ENCODE peak calls at places on chromosome 7, in five cellular contexts. One of them, this sample, is unnamed.

GRCh38 chr7:132145466-132145865 is 430.8 kb downstream of the PLXNA4 start:
- DNase-seq in activated CD8-positive, alpha-beta memory T cell treated with anti-CD3 and anti-CD28 coated beads, Interleukin-2, amount 10 ng/mL, durations not matched to agents 7 days and 5 days: no peak
- DNase-seq in myocyte: peak
- DNase-seq in effector CD4-positive, alpha-beta T cell: no peak
- DNase-seq in stimulated activated CD8-positive, alpha-beta memory T cell treated with anti-CD3 and anti-CD28 coated beads, Interleukin-4, amount 100 ng/mL, for 4 hours: no peak
- DNase-seq in this sample: no peak

GRCh38 chr7:33043434-33043833 is 19.1 kb downstream of the NT5C3A start:
- DNase-seq in effector CD4-positive, alpha-beta T cell: no peak
- DNase-seq in stimulated activated CD8-positive, alpha-beta memory T cell treated with anti-CD3 and anti-CD28 coated beads, Interleukin-4, amount 100 ng/mL, for 4 hours: no peak
- DNase-seq in activated CD8-positive, alpha-beta memory T cell treated with anti-CD3 and anti-CD28 coated beads, Interleukin-2, amount 10 ng/mL, durations not matched to agents 7 days and 5 days: no peak
- DNase-seq in myocyte: no peak
- DNase-seq in this sample: no peak

GRCh38 chr7:143426479-143427142 is 16.6 kb upstream of the TAS2R60 start:
- DNase-seq in activated CD8-positive, alpha-beta memory T cell treated with anti-CD3 and anti-CD28 coated beads, Interleukin-2, amount 10 ng/mL, durations not matched to agents 7 days and 5 days: no peak
- DNase-seq in myocyte: no peak
- DNase-seq in effector CD4-positive, alpha-beta T cell: no peak
- DNase-seq in stimulated activated CD8-positive, alpha-beta memory T cell treated with anti-CD3 and anti-CD28 coated beads, Interleukin-4, amount 100 ng/mL, for 4 hours: no peak
- DNase-seq in this sample: no peak

GRCh38 chr7:145909956-145910611 is 206.5 kb upstream of the CNTNAP2 start:
- DNase-seq in stimulated activated CD8-positive, alpha-beta memory T cell treated with anti-CD3 and anti-CD28 coated beads, Interleukin-4, amount 100 ng/mL, for 4 hours: no peak
- DNase-seq in myocyte: no peak
- DNase-seq in activated CD8-positive, alpha-beta memory T cell treated with anti-CD3 and anti-CD28 coated beads, Interleukin-2, amount 10 ng/mL, durations not matched to agents 7 days and 5 days: no peak
- DNase-seq in effector CD4-positive, alpha-beta T cell: no peak
- DNase-seq in this sample: no peak

GRCh38 chr7:47581442-47581820 is 480 bp downstream of the TNS3 start:
- DNase-seq in activated CD8-positive, alpha-beta memory T cell treated with anti-CD3 and anti-CD28 coated beads, Interleukin-2, amount 10 ng/mL, durations not matched to agents 7 days and 5 days: no peak
- DNase-seq in myocyte: peak
- DNase-seq in effector CD4-positive, alpha-beta T cell: no peak
- DNase-seq in stimulated activated CD8-positive, alpha-beta memory T cell treated with anti-CD3 and anti-CD28 coated beads, Interleukin-4, amount 100 ng/mL, for 4 hours: no peak
- DNase-seq in this sample: no peak

GRCh38 chr7:45061352-45061751 is 27.4 kb downstream of the NACAD start:
- DNase-seq in myocyte: no peak
- DNase-seq in stimulated activated CD8-positive, alpha-beta memory T cell treated with anti-CD3 and anti-CD28 coated beads, Interleukin-4, amount 100 ng/mL, for 4 hours: no peak
- DNase-seq in effector CD4-positive, alpha-beta T cell: no peak
- DNase-seq in activated CD8-positive, alpha-beta memory T cell treated with anti-CD3 and anti-CD28 coated beads, Interleukin-2, amount 10 ng/mL, durations not matched to agents 7 days and 5 days: no peak
- DNase-seq in this sample: no peak

GRCh38 chr7:71616217-71616616 is 484.3 kb downstream of the GALNT17 start:
- DNase-seq in activated CD8-positive, alpha-beta memory T cell treated with anti-CD3 and anti-CD28 coated beads, Interleukin-2, amount 10 ng/mL, durations not matched to agents 7 days and 5 days: no peak
- DNase-seq in stimulated activated CD8-positive, alpha-beta memory T cell treated with anti-CD3 and anti-CD28 coated beads, Interleukin-4, amount 100 ng/mL, for 4 hours: no peak
- DNase-seq in effector CD4-positive, alpha-beta T cell: no peak
- DNase-seq in myocyte: no peak
- DNase-seq in this sample: no peak

GRCh38 chr7:48130658-48131108 is 40.6 kb upstream of the ABCA13 start:
- DNase-seq in effector CD4-positive, alpha-beta T cell: no peak
- DNase-seq in stimulated activated CD8-positive, alpha-beta memory T cell treated with anti-CD3 and anti-CD28 coated beads, Interleukin-4, amount 100 ng/mL, for 4 hours: no peak
- DNase-seq in activated CD8-positive, alpha-beta memory T cell treated with anti-CD3 and anti-CD28 coated beads, Interleukin-2, amount 10 ng/mL, durations not matched to agents 7 days and 5 days: no peak
- DNase-seq in myocyte: peak
- DNase-seq in this sample: no peak

GRCh38 chr7:4018917-4019316 is 663.2 kb upstream of the FOXK1 start:
- DNase-seq in stimulated activated CD8-positive, alpha-beta memory T cell treated with anti-CD3 and anti-CD28 coated beads, Interleukin-4, amount 100 ng/mL, for 4 hours: no peak
- DNase-seq in myocyte: no peak
- DNase-seq in effector CD4-positive, alpha-beta T cell: no peak
- DNase-seq in activated CD8-positive, alpha-beta memory T cell treated with anti-CD3 and anti-CD28 coated beads, Interleukin-2, amount 10 ng/mL, durations not matched to agents 7 days and 5 days: no peak
- DNase-seq in this sample: no peak

GRCh38 chr7:130921391-130922180 is 187.6 kb upstream of the KLF14 start:
- DNase-seq in activated CD8-positive, alpha-beta memory T cell treated with anti-CD3 and anti-CD28 coated beads, Interleukin-2, amount 10 ng/mL, durations not matched to agents 7 days and 5 days: no peak
- DNase-seq in effector CD4-positive, alpha-beta T cell: no peak
- DNase-seq in myocyte: peak
- DNase-seq in stimulated activated CD8-positive, alpha-beta memory T cell treated with anti-CD3 and anti-CD28 coated beads, Interleukin-4, amount 100 ng/mL, for 4 hours: no peak
- DNase-seq in this sample: peak

GRCh38 chr7:73699370-73700069 is 16.1 kb downstream of the BUD23 start:
- DNase-seq in myocyte: no peak
- DNase-seq in stimulated activated CD8-positive, alpha-beta memory T cell treated with anti-CD3 and anti-CD28 coated beads, Interleukin-4, amount 100 ng/mL, for 4 hours: no peak
- DNase-seq in activated CD8-positive, alpha-beta memory T cell treated with anti-CD3 and anti-CD28 coated beads, Interleukin-2, amount 10 ng/mL, durations not matched to agents 7 days and 5 days: no peak
- DNase-seq in effector CD4-positive, alpha-beta T cell: no peak
- DNase-seq in this sample: no peak

GRCh38 chr7:156616269-156617202 is 24.0 kb upstream of the RNF32 start:
- DNase-seq in stimulated activated CD8-positive, alpha-beta memory T cell treated with anti-CD3 and anti-CD28 coated beads, Interleukin-4, amount 100 ng/mL, for 4 hours: no peak
- DNase-seq in activated CD8-positive, alpha-beta memory T cell treated with anti-CD3 and anti-CD28 coated beads, Interleukin-2, amount 10 ng/mL, durations not matched to agents 7 days and 5 days: no peak
- DNase-seq in effector CD4-positive, alpha-beta T cell: no peak
- DNase-seq in myocyte: no peak
- DNase-seq in this sample: no peak

GRCh38 chr7:36707465-36707864 is 16.8 kb downstream of the AOAH start:
- DNase-seq in stimulated activated CD8-positive, alpha-beta memory T cell treated with anti-CD3 and anti-CD28 coated beads, Interleukin-4, amount 100 ng/mL, for 4 hours: no peak
- DNase-seq in effector CD4-positive, alpha-beta T cell: no peak
- DNase-seq in myocyte: no peak
- DNase-seq in activated CD8-positive, alpha-beta memory T cell treated with anti-CD3 and anti-CD28 coated beads, Interleukin-2, amount 10 ng/mL, durations not matched to agents 7 days and 5 days: no peak
- DNase-seq in this sample: no peak

GRCh38 chr7:20241491-20242261 is 24.5 kb upstream of the MACC1 start:
- DNase-seq in activated CD8-positive, alpha-beta memory T cell treated with anti-CD3 and anti-CD28 coated beads, Interleukin-2, amount 10 ng/mL, durations not matched to agents 7 days and 5 days: no peak
- DNase-seq in effector CD4-positive, alpha-beta T cell: no peak
- DNase-seq in myocyte: peak
- DNase-seq in stimulated activated CD8-positive, alpha-beta memory T cell treated with anti-CD3 and anti-CD28 coated beads, Interleukin-4, amount 100 ng/mL, for 4 hours: no peak
- DNase-seq in this sample: no peak

GRCh38 chr7:152312316-152312715 is 123.5 kb downstream of the KMT2C start:
- DNase-seq in effector CD4-positive, alpha-beta T cell: no peak
- DNase-seq in activated CD8-positive, alpha-beta memory T cell treated with anti-CD3 and anti-CD28 coated beads, Interleukin-2, amount 10 ng/mL, durations not matched to agents 7 days and 5 days: no peak
- DNase-seq in stimulated activated CD8-positive, alpha-beta memory T cell treated with anti-CD3 and anti-CD28 coated beads, Interleukin-4, amount 100 ng/mL, for 4 hours: no peak
- DNase-seq in myocyte: peak
- DNase-seq in this sample: no peak

GRCh38 chr7:52179934-52180333 is 855.5 kb upstream of the POM121L12 start:
- DNase-seq in effector CD4-positive, alpha-beta T cell: no peak
- DNase-seq in activated CD8-positive, alpha-beta memory T cell treated with anti-CD3 and anti-CD28 coated beads, Interleukin-2, amount 10 ng/mL, durations not matched to agents 7 days and 5 days: no peak
- DNase-seq in stimulated activated CD8-positive, alpha-beta memory T cell treated with anti-CD3 and anti-CD28 coated beads, Interleukin-4, amount 100 ng/mL, for 4 hours: no peak
- DNase-seq in myocyte: no peak
- DNase-seq in this sample: no peak

GRCh38 chr7:85065888-85066485 is 120.9 kb downstream of the SEMA3D start:
- DNase-seq in effector CD4-positive, alpha-beta T cell: no peak
- DNase-seq in stimulated activated CD8-positive, alpha-beta memory T cell treated with anti-CD3 and anti-CD28 coated beads, Interleukin-4, amount 100 ng/mL, for 4 hours: no peak
- DNase-seq in myocyte: no peak
- DNase-seq in activated CD8-positive, alpha-beta memory T cell treated with anti-CD3 and anti-CD28 coated beads, Interleukin-2, amount 10 ng/mL, durations not matched to agents 7 days and 5 days: no peak
- DNase-seq in this sample: no peak

GRCh38 chr7:148483515-148483914 is 107.1 kb upstream of the C7orf33 start:
- DNase-seq in myocyte: no peak
- DNase-seq in activated CD8-positive, alpha-beta memory T cell treated with anti-CD3 and anti-CD28 coated beads, Interleukin-2, amount 10 ng/mL, durations not matched to agents 7 days and 5 days: no peak
- DNase-seq in effector CD4-positive, alpha-beta T cell: no peak
- DNase-seq in stimulated activated CD8-positive, alpha-beta memory T cell treated with anti-CD3 and anti-CD28 coated beads, Interleukin-4, amount 100 ng/mL, for 4 hours: no peak
- DNase-seq in this sample: no peak

GRCh38 chr7:409344-410281 is 110.0 kb downstream of the PDGFA start:
- DNase-seq in stimulated activated CD8-positive, alpha-beta memory T cell treated with anti-CD3 and anti-CD28 coated beads, Interleukin-4, amount 100 ng/mL, for 4 hours: no peak
- DNase-seq in effector CD4-positive, alpha-beta T cell: no peak
- DNase-seq in myocyte: no peak
- DNase-seq in activated CD8-positive, alpha-beta memory T cell treated with anti-CD3 and anti-CD28 coated beads, Interleukin-2, amount 10 ng/mL, durations not matched to agents 7 days and 5 days: no peak
- DNase-seq in this sample: no peak

GRCh38 chr7:30941582-30942310 is 22.0 kb upstream of the GHRHR start:
- DNase-seq in activated CD8-positive, alpha-beta memory T cell treated with anti-CD3 and anti-CD28 coated beads, Interleukin-2, amount 10 ng/mL, durations not matched to agents 7 days and 5 days: no peak
- DNase-seq in myocyte: no peak
- DNase-seq in effector CD4-positive, alpha-beta T cell: no peak
- DNase-seq in stimulated activated CD8-positive, alpha-beta memory T cell treated with anti-CD3 and anti-CD28 coated beads, Interleukin-4, amount 100 ng/mL, for 4 hours: no peak
- DNase-seq in this sample: no peak

GRCh38 chr7:144791488-144791887 is 44.4 kb downstream of the TPK1 start:
- DNase-seq in activated CD8-positive, alpha-beta memory T cell treated with anti-CD3 and anti-CD28 coated beads, Interleukin-2, amount 10 ng/mL, durations not matched to agents 7 days and 5 days: no peak
- DNase-seq in myocyte: no peak
- DNase-seq in stimulated activated CD8-positive, alpha-beta memory T cell treated with anti-CD3 and anti-CD28 coated beads, Interleukin-4, amount 100 ng/mL, for 4 hours: no peak
- DNase-seq in effector CD4-positive, alpha-beta T cell: no peak
- DNase-seq in this sample: no peak

GRCh38 chr7:147411011-147411614 is 1179.5 kb upstream of the C7orf33 start:
- DNase-seq in activated CD8-positive, alpha-beta memory T cell treated with anti-CD3 and anti-CD28 coated beads, Interleukin-2, amount 10 ng/mL, durations not matched to agents 7 days and 5 days: no peak
- DNase-seq in effector CD4-positive, alpha-beta T cell: no peak
- DNase-seq in myocyte: peak
- DNase-seq in stimulated activated CD8-positive, alpha-beta memory T cell treated with anti-CD3 and anti-CD28 coated beads, Interleukin-4, amount 100 ng/mL, for 4 hours: no peak
- DNase-seq in this sample: no peak

GRCh38 chr7:46515844-46516590 is 594.9 kb upstream of the IGFBP3 start:
- DNase-seq in stimulated activated CD8-positive, alpha-beta memory T cell treated with anti-CD3 and anti-CD28 coated beads, Interleukin-4, amount 100 ng/mL, for 4 hours: no peak
- DNase-seq in myocyte: no peak
- DNase-seq in activated CD8-positive, alpha-beta memory T cell treated with anti-CD3 and anti-CD28 coated beads, Interleukin-2, amount 10 ng/mL, durations not matched to agents 7 days and 5 days: no peak
- DNase-seq in effector CD4-positive, alpha-beta T cell: no peak
- DNase-seq in this sample: no peak

GRCh38 chr7:110809832-110810231 is 281.1 kb upstream of the LRRN3 start:
- DNase-seq in stimulated activated CD8-positive, alpha-beta memory T cell treated with anti-CD3 and anti-CD28 coated beads, Interleukin-4, amount 100 ng/mL, for 4 hours: no peak
- DNase-seq in myocyte: no peak
- DNase-seq in activated CD8-positive, alpha-beta memory T cell treated with anti-CD3 and anti-CD28 coated beads, Interleukin-2, amount 10 ng/mL, durations not matched to agents 7 days and 5 days: no peak
- DNase-seq in effector CD4-positive, alpha-beta T cell: no peak
- DNase-seq in this sample: no peak

GRCh38 chr7:121994625-121995410 is 121.9 kb downstream of the PTPRZ1 start:
- DNase-seq in myocyte: peak
- DNase-seq in effector CD4-positive, alpha-beta T cell: peak
- DNase-seq in activated CD8-positive, alpha-beta memory T cell treated with anti-CD3 and anti-CD28 coated beads, Interleukin-2, amount 10 ng/mL, durations not matched to agents 7 days and 5 days: peak
- DNase-seq in stimulated activated CD8-positive, alpha-beta memory T cell treated with anti-CD3 and anti-CD28 coated beads, Interleukin-4, amount 100 ng/mL, for 4 hours: no peak
- DNase-seq in this sample: peak

GRCh38 chr7:100590077-100590737 is 4.1 kb downstream of the FBXO24 start:
- DNase-seq in effector CD4-positive, alpha-beta T cell: no peak
- DNase-seq in stimulated activated CD8-positive, alpha-beta memory T cell treated with anti-CD3 and anti-CD28 coated beads, Interleukin-4, amount 100 ng/mL, for 4 hours: no peak
- DNase-seq in activated CD8-positive, alpha-beta memory T cell treated with anti-CD3 and anti-CD28 coated beads, Interleukin-2, amount 10 ng/mL, durations not matched to agents 7 days and 5 days: no peak
- DNase-seq in myocyte: no peak
- DNase-seq in this sample: peak

GRCh38 chr7:139716156-139716942 is 61.4 kb downstream of the HIPK2 start:
- DNase-seq in effector CD4-positive, alpha-beta T cell: no peak
- DNase-seq in stimulated activated CD8-positive, alpha-beta memory T cell treated with anti-CD3 and anti-CD28 coated beads, Interleukin-4, amount 100 ng/mL, for 4 hours: no peak
- DNase-seq in myocyte: no peak
- DNase-seq in activated CD8-positive, alpha-beta memory T cell treated with anti-CD3 and anti-CD28 coated beads, Interleukin-2, amount 10 ng/mL, durations not matched to agents 7 days and 5 days: no peak
- DNase-seq in this sample: no peak

GRCh38 chr7:2358968-2359527 is 4.4 kb downstream of the EIF3B start:
- DNase-seq in stimulated activated CD8-positive, alpha-beta memory T cell treated with anti-CD3 and anti-CD28 coated beads, Interleukin-4, amount 100 ng/mL, for 4 hours: no peak
- DNase-seq in myocyte: no peak
- DNase-seq in effector CD4-positive, alpha-beta T cell: no peak
- DNase-seq in activated CD8-positive, alpha-beta memory T cell treated with anti-CD3 and anti-CD28 coated beads, Interleukin-2, amount 10 ng/mL, durations not matched to agents 7 days and 5 days: no peak
- DNase-seq in this sample: no peak

GRCh38 chr7:36764929-36765328 is 40.6 kb upstream of the AOAH start:
- DNase-seq in effector CD4-positive, alpha-beta T cell: no peak
- DNase-seq in myocyte: no peak
- DNase-seq in stimulated activated CD8-positive, alpha-beta memory T cell treated with anti-CD3 and anti-CD28 coated beads, Interleukin-4, amount 100 ng/mL, for 4 hours: no peak
- DNase-seq in activated CD8-positive, alpha-beta memory T cell treated with anti-CD3 and anti-CD28 coated beads, Interleukin-2, amount 10 ng/mL, durations not matched to agents 7 days and 5 days: no peak
- DNase-seq in this sample: no peak

GRCh38 chr7:112420236-112420945 is 29.9 kb upstream of the IFRD1 start:
- DNase-seq in activated CD8-positive, alpha-beta memory T cell treated with anti-CD3 and anti-CD28 coated beads, Interleukin-2, amount 10 ng/mL, durations not matched to agents 7 days and 5 days: no peak
- DNase-seq in effector CD4-positive, alpha-beta T cell: no peak
- DNase-seq in stimulated activated CD8-positive, alpha-beta memory T cell treated with anti-CD3 and anti-CD28 coated beads, Interleukin-4, amount 100 ng/mL, for 4 hours: no peak
- DNase-seq in myocyte: no peak
- DNase-seq in this sample: no peak

GRCh38 chr7:108717771-108718170 is 148.1 kb downstream of the DNAJB9 start:
- DNase-seq in activated CD8-positive, alpha-beta memory T cell treated with anti-CD3 and anti-CD28 coated beads, Interleukin-2, amount 10 ng/mL, durations not matched to agents 7 days and 5 days: no peak
- DNase-seq in effector CD4-positive, alpha-beta T cell: no peak
- DNase-seq in stimulated activated CD8-positive, alpha-beta memory T cell treated with anti-CD3 and anti-CD28 coated beads, Interleukin-4, amount 100 ng/mL, for 4 hours: no peak
- DNase-seq in myocyte: no peak
- DNase-seq in this sample: no peak

GRCh38 chr7:93997868-93998267 is 6.3 kb downstream of the BET1 start:
- DNase-seq in stimulated activated CD8-positive, alpha-beta memory T cell treated with anti-CD3 and anti-CD28 coated beads, Interleukin-4, amount 100 ng/mL, for 4 hours: no peak
- DNase-seq in effector CD4-positive, alpha-beta T cell: no peak
- DNase-seq in activated CD8-positive, alpha-beta memory T cell treated with anti-CD3 and anti-CD28 coated beads, Interleukin-2, amount 10 ng/mL, durations not matched to agents 7 days and 5 days: no peak
- DNase-seq in myocyte: no peak
- DNase-seq in this sample: no peak

GRCh38 chr7:64794171-64794844 is at the start of gene ZNF138:
- DNase-seq in effector CD4-positive, alpha-beta T cell: peak
- DNase-seq in activated CD8-positive, alpha-beta memory T cell treated with anti-CD3 and anti-CD28 coated beads, Interleukin-2, amount 10 ng/mL, durations not matched to agents 7 days and 5 days: peak
- DNase-seq in myocyte: peak
- DNase-seq in stimulated activated CD8-positive, alpha-beta memory T cell treated with anti-CD3 and anti-CD28 coated beads, Interleukin-4, amount 100 ng/mL, for 4 hours: peak
- DNase-seq in this sample: peak

GRCh38 chr7:46257766-46258448 is 336.8 kb upstream of the IGFBP3 start:
- DNase-seq in activated CD8-positive, alpha-beta memory T cell treated with anti-CD3 and anti-CD28 coated beads, Interleukin-2, amount 10 ng/mL, durations not matched to agents 7 days and 5 days: no peak
- DNase-seq in effector CD4-positive, alpha-beta T cell: no peak
- DNase-seq in stimulated activated CD8-positive, alpha-beta memory T cell treated with anti-CD3 and anti-CD28 coated beads, Interleukin-4, amount 100 ng/mL, for 4 hours: no peak
- DNase-seq in myocyte: no peak
- DNase-seq in this sample: no peak

GRCh38 chr7:41415473-41416207 is 287.2 kb downstream of the INHBA start:
- DNase-seq in effector CD4-positive, alpha-beta T cell: no peak
- DNase-seq in myocyte: no peak
- DNase-seq in stimulated activated CD8-positive, alpha-beta memory T cell treated with anti-CD3 and anti-CD28 coated beads, Interleukin-4, amount 100 ng/mL, for 4 hours: no peak
- DNase-seq in activated CD8-positive, alpha-beta memory T cell treated with anti-CD3 and anti-CD28 coated beads, Interleukin-2, amount 10 ng/mL, durations not matched to agents 7 days and 5 days: no peak
- DNase-seq in this sample: no peak

GRCh38 chr7:134513169-134513752 is 14.1 kb upstream of the AKR1B10 start:
- DNase-seq in effector CD4-positive, alpha-beta T cell: no peak
- DNase-seq in myocyte: peak
- DNase-seq in activated CD8-positive, alpha-beta memory T cell treated with anti-CD3 and anti-CD28 coated beads, Interleukin-2, amount 10 ng/mL, durations not matched to agents 7 days and 5 days: peak
- DNase-seq in stimulated activated CD8-positive, alpha-beta memory T cell treated with anti-CD3 and anti-CD28 coated beads, Interleukin-4, amount 100 ng/mL, for 4 hours: no peak
- DNase-seq in this sample: peak

GRCh38 chr7:104758504-104758903 is 255.5 kb upstream of the KMT2E start:
- DNase-seq in stimulated activated CD8-positive, alpha-beta memory T cell treated with anti-CD3 and anti-CD28 coated beads, Interleukin-4, amount 100 ng/mL, for 4 hours: no peak
- DNase-seq in myocyte: peak
- DNase-seq in activated CD8-positive, alpha-beta memory T cell treated with anti-CD3 and anti-CD28 coated beads, Interleukin-2, amount 10 ng/mL, durations not matched to agents 7 days and 5 days: no peak
- DNase-seq in effector CD4-positive, alpha-beta T cell: no peak
- DNase-seq in this sample: no peak